ENCODE peak calls at places on chromosome 20, in five cellular contexts. F, Z, Y, U and N are unnamed samples.

GRCh38 chr20:10501377-10501776 is 66.3 kb downstream of the SLX4IP start:
- DNase-seq in F (no peak), Y (peak; percentile 80), Z (no peak), U (no peak), N (no peak)

GRCh38 chr20:3679749-3680700 is 1.8 kb downstream of the ADAM33 start:
- DNase-seq in U (no peak), F (no peak), Y (no peak), Z (peak; percentile 95), N (no peak)

GRCh38 chr20:16760431-16761304 is 12.5 kb downstream of the OTOR start:
- DNase-seq in Z (no peak), Y (no peak), F (peak; percentile 17), U (no peak), N (no peak)

GRCh38 chr20:33650111-33650752 is 11.9 kb upstream of the C20orf144 start:
- DNase-seq in F (no peak), Y (no peak), U (no peak), Z (no peak), N (no peak)

GRCh38 chr20:46627251-46627650 is 24.0 kb downstream of the SLC13A3 start:
- DNase-seq in Y (no peak), Z (no peak), U (no peak), F (no peak), N (no peak)

GRCh38 chr20:41185013-41185757 is 47.8 kb downstream of the PLCG1 start:
- DNase-seq in Z (no peak), F (no peak), Y (peak; percentile 80), U (peak; percentile 18), N (no peak)

GRCh38 chr20:20130399-20130798 is 78.1 kb downstream of the CFAP61 start:
- DNase-seq in F (no peak), Z (no peak), U (peak; percentile 62), Y (no peak), N (no peak)

GRCh38 chr20:31630187-31630790 is 7.4 kb upstream of the COX4I2 start:
- DNase-seq in U (no peak), Z (no peak), F (no peak), Y (no peak), N (peak; percentile 28)

GRCh38 chr20:34232494-34233087 is 8.6 kb upstream of the ASIP start:
- DNase-seq in F (no peak), Z (no peak), Y (no peak), U (no peak), N (no peak)

GRCh38 chr20:17571153-17571527 is 1.3 kb downstream of the DSTN start:
- DNase-seq in F (no peak), Y (no peak), U (no peak), Z (no peak), N (no peak)

GRCh38 chr20:63873477-63873971 is 8.5 kb downstream of the TPD52L2 start:
- DNase-seq in Y (no peak), Z (peak; percentile 65), U (no peak), F (no peak), N (no peak)

GRCh38 chr20:2295286-2295685 is 515 bp upstream of the TGM3 start:
- DNase-seq in Y (no peak), Z (no peak), U (no peak), F (no peak), N (no peak)

GRCh38 chr20:56422131-56422823 is 10.2 kb downstream of the CASS4 start:
- DNase-seq in Y (no peak), F (peak; percentile 22), U (no peak), Z (peak; percentile 69), N (no peak)

GRCh38 chr20:53735536-53736050 is 142.0 kb upstream of the ZNF217 start:
- DNase-seq in F (no peak), Y (no peak), Z (peak; percentile 84), U (no peak), N (no peak)

GRCh38 chr20:6704132-6704861 is 63.2 kb upstream of the BMP2 start:
- DNase-seq in Y (no peak), U (no peak), F (no peak), Z (peak; percentile 59), N (no peak)

GRCh38 chr20:3471397-3472021 is 691 bp downstream of the ATRN start:
- DNase-seq in Z (peak; percentile 15), U (peak; percentile 38), F (no peak), Y (no peak), N (no peak)

GRCh38 chr20:9051508-9051907 is 17.4 kb upstream of the PLCB4 start:
- DNase-seq in Y (peak; percentile 51), F (no peak), U (no peak), Z (peak; percentile 88), N (no peak)

GRCh38 chr20:57751411-57751810 is 41.6 kb upstream of the PMEPA1 start:
- DNase-seq in F (no peak), Z (no peak), Y (no peak), U (no peak), N (no peak)

GRCh38 chr20:13868331-13868730 is 83.5 kb downstream of the NDUFAF5 start:
- DNase-seq in Y (no peak), F (no peak), U (no peak), Z (peak; percentile 87), N (no peak)

GRCh38 chr20:34680586-34680985 is 3.7 kb upstream of the PIGU start:
- DNase-seq in Z (no peak), F (no peak), U (no peak), Y (no peak), N (no peak)

GRCh38 chr20:59027746-59028320 is 4.3 kb downstream of the ATP5F1E start:
- DNase-seq in F (no peak), U (no peak), Z (peak; percentile 60), Y (no peak), N (no peak)

GRCh38 chr20:63135411-63135810 is 80.5 kb downstream of the YTHDF1 start:
- DNase-seq in F (peak; percentile 72), U (no peak), Y (no peak), Z (no peak), N (peak; percentile 22)

GRCh38 chr20:45905505-45906079 is 6.4 kb downstream of the PLTP start:
- DNase-seq in F (no peak), Y (no peak), U (no peak), Z (peak; percentile 56), N (no peak)

GRCh38 chr20:40111282-40111681 is 577.8 kb downstream of the MAFB start:
- DNase-seq in Y (no peak), U (no peak), F (no peak), Z (no peak), N (no peak)